ENCODE peak calls at places on chromosomes 16 and 17, in ten cellular contexts. One of them, this sample, is unnamed.

GRCh38 chr16:85395207-85395912 is 217.8 kb upstream of the GSE1 start:
- DNase-seq in Peyer's patch: peak
- DNase-seq in activated CD4-positive, CD25-positive, alpha-beta regulatory T cell treated with anti-CD3 and anti-CD28 coated beads, Interleukin-2, amount 50 U/mL, for 16 hours: no peak
- DNase-seq in lung: peak
- DNase-seq in CD8-positive, alpha-beta T cell: no peak
- DNase-seq in astrocyte of the spinal cord: peak
- DNase-seq in HFFc6: peak
- DNase-seq in upper lobe of right lung: peak
- DNase-seq in omental fat pad: peak
- DNase-seq in activated CD4-positive, alpha-beta memory T cell treated with anti-CD3 and anti-CD28 coated beads, Interleukin-2, amount 10 ng/mL, durations not matched to agents 7 days and 5 days: no peak
- DNase-seq in this sample: no peak

GRCh38 chr17:68461122-68461539 is 3.8 kb upstream of the WIPI1 start:
- DNase-seq in activated CD4-positive, alpha-beta memory T cell treated with anti-CD3 and anti-CD28 coated beads, Interleukin-2, amount 10 ng/mL, durations not matched to agents 7 days and 5 days: no peak
- DNase-seq in omental fat pad: no peak
- DNase-seq in activated CD4-positive, CD25-positive, alpha-beta regulatory T cell treated with anti-CD3 and anti-CD28 coated beads, Interleukin-2, amount 50 U/mL, for 16 hours: no peak
- DNase-seq in lung: no peak
- DNase-seq in astrocyte of the spinal cord: no peak
- DNase-seq in CD8-positive, alpha-beta T cell: no peak
- DNase-seq in upper lobe of right lung: no peak
- DNase-seq in HFFc6: no peak
- DNase-seq in Peyer's patch: no peak
- DNase-seq in this sample: no peak

GRCh38 chr17:18315498-18316360 is 636 bp downstream of the SMCR8 start:
- DNase-seq in Peyer's patch: peak
- DNase-seq in astrocyte of the spinal cord: no peak
- DNase-seq in omental fat pad: no peak
- DNase-seq in activated CD4-positive, alpha-beta memory T cell treated with anti-CD3 and anti-CD28 coated beads, Interleukin-2, amount 10 ng/mL, durations not matched to agents 7 days and 5 days: peak
- DNase-seq in lung: no peak
- DNase-seq in activated CD4-positive, CD25-positive, alpha-beta regulatory T cell treated with anti-CD3 and anti-CD28 coated beads, Interleukin-2, amount 50 U/mL, for 16 hours: no peak
- DNase-seq in CD8-positive, alpha-beta T cell: no peak
- DNase-seq in HFFc6: no peak
- DNase-seq in upper lobe of right lung: no peak
- DNase-seq in this sample: peak

GRCh38 chr16:75238132-75238852 is 13.1 kb downstream of the BCAR1 start:
- DNase-seq in upper lobe of right lung: peak
- DNase-seq in lung: no peak
- DNase-seq in activated CD4-positive, alpha-beta memory T cell treated with anti-CD3 and anti-CD28 coated beads, Interleukin-2, amount 10 ng/mL, durations not matched to agents 7 days and 5 days: no peak
- DNase-seq in omental fat pad: no peak
- DNase-seq in astrocyte of the spinal cord: peak
- DNase-seq in activated CD4-positive, CD25-positive, alpha-beta regulatory T cell treated with anti-CD3 and anti-CD28 coated beads, Interleukin-2, amount 50 U/mL, for 16 hours: no peak
- DNase-seq in HFFc6: peak
- DNase-seq in Peyer's patch: peak
- DNase-seq in CD8-positive, alpha-beta T cell: no peak
- DNase-seq in this sample: no peak

GRCh38 chr16:56910654-56911539 is 21.0 kb upstream of the HERPUD1 start:
- DNase-seq in upper lobe of right lung: peak
- DNase-seq in activated CD4-positive, alpha-beta memory T cell treated with anti-CD3 and anti-CD28 coated beads, Interleukin-2, amount 10 ng/mL, durations not matched to agents 7 days and 5 days: no peak
- DNase-seq in astrocyte of the spinal cord: peak
- DNase-seq in Peyer's patch: no peak
- DNase-seq in HFFc6: peak
- DNase-seq in activated CD4-positive, CD25-positive, alpha-beta regulatory T cell treated with anti-CD3 and anti-CD28 coated beads, Interleukin-2, amount 50 U/mL, for 16 hours: no peak
- DNase-seq in omental fat pad: no peak
- DNase-seq in CD8-positive, alpha-beta T cell: no peak
- DNase-seq in lung: peak
- DNase-seq in this sample: no peak

GRCh38 chr17:13698832-13699231 is 97.1 kb upstream of the HS3ST3A1 start:
- DNase-seq in CD8-positive, alpha-beta T cell: no peak
- DNase-seq in Peyer's patch: no peak
- DNase-seq in HFFc6: no peak
- DNase-seq in activated CD4-positive, CD25-positive, alpha-beta regulatory T cell treated with anti-CD3 and anti-CD28 coated beads, Interleukin-2, amount 50 U/mL, for 16 hours: no peak
- DNase-seq in astrocyte of the spinal cord: no peak
- DNase-seq in lung: no peak
- DNase-seq in activated CD4-positive, alpha-beta memory T cell treated with anti-CD3 and anti-CD28 coated beads, Interleukin-2, amount 10 ng/mL, durations not matched to agents 7 days and 5 days: no peak
- DNase-seq in omental fat pad: no peak
- DNase-seq in upper lobe of right lung: no peak
- DNase-seq in this sample: no peak

GRCh38 chr17:80850817-80851216 is 140.8 kb upstream of the CHMP6 start:
- DNase-seq in Peyer's patch: no peak
- DNase-seq in lung: no peak
- DNase-seq in activated CD4-positive, CD25-positive, alpha-beta regulatory T cell treated with anti-CD3 and anti-CD28 coated beads, Interleukin-2, amount 50 U/mL, for 16 hours: no peak
- DNase-seq in upper lobe of right lung: no peak
- DNase-seq in omental fat pad: no peak
- DNase-seq in activated CD4-positive, alpha-beta memory T cell treated with anti-CD3 and anti-CD28 coated beads, Interleukin-2, amount 10 ng/mL, durations not matched to agents 7 days and 5 days: no peak
- DNase-seq in CD8-positive, alpha-beta T cell: no peak
- DNase-seq in astrocyte of the spinal cord: peak
- DNase-seq in HFFc6: no peak
- DNase-seq in this sample: no peak

GRCh38 chr16:28087140-28087660 is 23.7 kb upstream of the GSG1L start:
- DNase-seq in HFFc6: no peak
- DNase-seq in astrocyte of the spinal cord: no peak
- DNase-seq in activated CD4-positive, alpha-beta memory T cell treated with anti-CD3 and anti-CD28 coated beads, Interleukin-2, amount 10 ng/mL, durations not matched to agents 7 days and 5 days: no peak
- DNase-seq in Peyer's patch: no peak
- DNase-seq in lung: no peak
- DNase-seq in CD8-positive, alpha-beta T cell: no peak
- DNase-seq in upper lobe of right lung: no peak
- DNase-seq in activated CD4-positive, CD25-positive, alpha-beta regulatory T cell treated with anti-CD3 and anti-CD28 coated beads, Interleukin-2, amount 50 U/mL, for 16 hours: no peak
- DNase-seq in omental fat pad: no peak
- DNase-seq in this sample: no peak

GRCh38 chr16:84922351-84923135 is 88.8 kb downstream of the ZDHHC7 start:
- DNase-seq in Peyer's patch: no peak
- DNase-seq in upper lobe of right lung: peak
- DNase-seq in activated CD4-positive, CD25-positive, alpha-beta regulatory T cell treated with anti-CD3 and anti-CD28 coated beads, Interleukin-2, amount 50 U/mL, for 16 hours: no peak
- DNase-seq in omental fat pad: no peak
- DNase-seq in lung: peak
- DNase-seq in activated CD4-positive, alpha-beta memory T cell treated with anti-CD3 and anti-CD28 coated beads, Interleukin-2, amount 10 ng/mL, durations not matched to agents 7 days and 5 days: no peak
- DNase-seq in astrocyte of the spinal cord: no peak
- DNase-seq in HFFc6: no peak
- DNase-seq in CD8-positive, alpha-beta T cell: no peak
- DNase-seq in this sample: no peak

GRCh38 chr16:4987580-4988374 is 29.6 kb downstream of the SEC14L5 start:
- DNase-seq in HFFc6: no peak
- DNase-seq in Peyer's patch: no peak
- DNase-seq in omental fat pad: no peak
- DNase-seq in upper lobe of right lung: peak
- DNase-seq in astrocyte of the spinal cord: no peak
- DNase-seq in lung: no peak
- DNase-seq in CD8-positive, alpha-beta T cell: no peak
- DNase-seq in activated CD4-positive, CD25-positive, alpha-beta regulatory T cell treated with anti-CD3 and anti-CD28 coated beads, Interleukin-2, amount 50 U/mL, for 16 hours: no peak
- DNase-seq in activated CD4-positive, alpha-beta memory T cell treated with anti-CD3 and anti-CD28 coated beads, Interleukin-2, amount 10 ng/mL, durations not matched to agents 7 days and 5 days: no peak
- DNase-seq in this sample: no peak

GRCh38 chr17:65519471-65519870 is 42.0 kb downstream of the AXIN2 start:
- DNase-seq in Peyer's patch: no peak
- DNase-seq in omental fat pad: no peak
- DNase-seq in activated CD4-positive, CD25-positive, alpha-beta regulatory T cell treated with anti-CD3 and anti-CD28 coated beads, Interleukin-2, amount 50 U/mL, for 16 hours: no peak
- DNase-seq in activated CD4-positive, alpha-beta memory T cell treated with anti-CD3 and anti-CD28 coated beads, Interleukin-2, amount 10 ng/mL, durations not matched to agents 7 days and 5 days: no peak
- DNase-seq in HFFc6: no peak
- DNase-seq in CD8-positive, alpha-beta T cell: no peak
- DNase-seq in lung: no peak
- DNase-seq in astrocyte of the spinal cord: no peak
- DNase-seq in upper lobe of right lung: no peak
- DNase-seq in this sample: no peak